ENCODE peak calls at places on chromosomes 1 and 21, in seven cellular contexts. K is upper lobe of right lung, U is kidney, N is GM12878, T is HCT116, L is heart left ventricle, D is heart right ventricle. B is an unnamed sample. For H3K36me3, the result is how much of the 10 kb centered on the place peaks cover.

GRCh38 chr1:231200417-231201031 is 38.7 kb downstream of the TRIM67 start:
- DNase-seq in K (no peak), N (no peak), L (no peak), T (no peak), U (peak), D (no peak), B (no peak)

GRCh38 chr1:107076846-107077245 is 20.4 kb downstream of the PRMT6 start:
- DNase-seq in U (no peak), T (peak), K (no peak), N (no peak), L (no peak), D (no peak), B (peak)

GRCh38 chr1:76336951-76337371 is 262.4 kb downstream of the ST6GALNAC3 start:
- DNase-seq in D (peak), N (no peak), L (peak), T (no peak), K (peak), U (peak), B (peak)

GRCh38 chr1:55214903-55215193 is 316 bp downstream of the USP24 start:
- DNase-seq in L (peak), U (peak), N (no peak), T (no peak), D (peak), K (peak), B (peak)

GRCh38 chr1:12453400-12454343 is 164.3 kb downstream of the DHRS3 start:
- DNase-seq in D (no peak), K (no peak), T (no peak), L (peak), N (no peak), U (no peak), B (no peak)

GRCh38 chr1:201625711-201626300 is 86.9 kb downstream of the NAV1 start:
- DNase-seq in K (no peak), D (no peak), N (no peak), T (no peak), L (no peak), U (peak), B (peak)

GRCh38 chr21:32806810-32807386 is 35.3 kb upstream of the PAXBP1 start:
- DNase-seq in T (no peak), K (no peak), U (no peak), N (no peak), D (no peak), L (no peak), B (peak)

GRCh38 chr1:111084999-111085398 is 54.9 kb downstream of the DRAM2 start:
- DNase-seq in U (no peak), L (no peak), N (no peak), D (no peak), T (no peak), K (no peak), B (no peak)

GRCh38 chr1:54547601-54548388 is at the start of gene ACOT11:
- DNase-seq in T (no peak), U (peak), D (peak), L (peak), N (no peak), K (peak), B (peak)

GRCh38 chr1:232459087-232459486 is 170.8 kb downstream of the SIPA1L2 start:
- DNase-seq in K (no peak), U (no peak), T (no peak), D (no peak), N (no peak), L (no peak), B (no peak)

GRCh38 chr1:48999321-48999720 is 222.6 kb upstream of the BEND5 start:
- DNase-seq in N (no peak), L (no peak), K (no peak), T (no peak), U (no peak), D (no peak), B (no peak)

GRCh38 chr21:26116456-26117011 is 54.0 kb downstream of the APP start:
- DNase-seq in U (no peak), L (no peak), K (no peak), D (no peak), T (no peak), N (no peak), B (no peak)

GRCh38 chr1:151472852-151473731 is 13.8 kb upstream of the POGZ start:
- DNase-seq in D (peak), N (no peak), U (peak), T (no peak), L (peak), K (peak), B (peak)

GRCh38 chr1:170239445-170239844 is 93.7 kb downstream of the NTMT2 start:
- DNase-seq in U (no peak), N (no peak), L (no peak), K (no peak), T (no peak), D (no peak), B (no peak)

GRCh38 chr1:228393811-228394570 is 12.6 kb downstream of the TRIM11 start:
- DNase-seq in N (no peak), T (no peak), U (peak), D (no peak), K (peak), L (no peak), B (no peak)

GRCh38 chr1:90175490-90176157 is 180.7 kb downstream of the ZNF326 start:
- DNase-seq in N (no peak), T (no peak), U (no peak), D (no peak), L (no peak), K (no peak), B (no peak)

GRCh38 chr1:181033799-181034391 is at the start of gene MR1:
- DNase-seq in L (no peak), K (no peak), N (peak), T (peak), U (no peak), D (peak), B (peak)

GRCh38 chr1:93679546-93679945 is 2.1 kb downstream of the BCAR3 start:
- DNase-seq in N (no peak), L (no peak), T (no peak), U (no peak), D (no peak), K (no peak), B (no peak)

GRCh38 chr1:85297855-85298629 is 21.6 kb upstream of the BCL10 start:
- DNase-seq in L (no peak), K (no peak), D (peak), T (peak), N (peak), U (no peak), B (peak)

GRCh38 chr1:181090653-181091126 is 2.2 kb downstream of the IER5 start:
- DNase-seq in D (no peak), T (no peak), K (no peak), U (no peak), N (no peak), L (no peak), B (no peak)

GRCh38 chr21:41932191-41932575 is 21.6 kb downstream of the C2CD2 start:
- DNase-seq in U (no peak), L (no peak), K (no peak), D (no peak), T (peak), N (no peak), B (peak)

GRCh38 chr1:36133484-36133883 is 8.5 kb upstream of the COL8A2 start:
- DNase-seq in U (peak), K (no peak), N (no peak), D (peak), L (peak), T (no peak), B (peak)

GRCh38 chr21:44349847-44350772 is 3.3 kb upstream of the TRPM2 start:
- DNase-seq in T (no peak), L (no peak), D (no peak), U (peak), N (no peak), K (no peak), B (no peak)

GRCh38 chr1:25117233-25117823 is 115.0 kb downstream of the SYF2 start:
- DNase-seq in N (no peak), T (peak), L (no peak), U (no peak), D (no peak), K (no peak), B (no peak)

GRCh38 chr1:39394059-39394458 is 97.4 kb upstream of the BMP8A start:
- DNase-seq in N (no peak), K (no peak), L (no peak), U (no peak), T (no peak), D (no peak), B (no peak)

GRCh38 chr1:231919900-231920299 is 293.3 kb downstream of the DISC1 start:
- DNase-seq in D (peak), T (no peak), U (no peak), L (peak), K (no peak), N (no peak), B (no peak)

GRCh38 chr1:199155166-199156033 is 516.6 kb downstream of the PTPRC start:
- DNase-seq in D (no peak), T (no peak), U (no peak), N (no peak), L (no peak), K (no peak), B (no peak)

GRCh38 chr1:209029737-209030136 is 553.8 kb upstream of the CAMK1G start:
- DNase-seq in N (no peak), D (no peak), T (no peak), U (no peak), K (no peak), L (no peak), B (no peak)

GRCh38 chr1:77762072-77762476 is 2.4 kb upstream of the USP33 start:
- DNase-seq in D (no peak), K (no peak), U (no peak), N (no peak), T (peak), L (no peak), B (peak)

GRCh38 chr1:54982739-54983138 is 2.3 kb downstream of the TMEM61 start:
- DNase-seq in K (peak), D (no peak), T (peak), N (no peak), U (peak), L (no peak), B (no peak)

GRCh38 chr1:8711161-8711560 is 106.3 kb downstream of the RERE start:
- DNase-seq in L (no peak), D (no peak), T (no peak), U (no peak), N (no peak), K (no peak), B (no peak)

GRCh38 chr1:206770531-206771352 is at the start of gene IL19:
- DNase-seq in U (no peak), D (peak), T (no peak), L (peak), N (no peak), K (no peak), B (no peak)

GRCh38 chr1:72745413-72745812 is 463.1 kb upstream of the NEGR1 start:
- DNase-seq in T (no peak), N (no peak), L (no peak), D (no peak), K (no peak), U (no peak), B (no peak)

GRCh38 chr21:37435120-37435519 is 68.5 kb downstream of the DYRK1A start:
- DNase-seq in K (no peak), N (no peak), D (peak), U (no peak), T (peak), L (peak), B (no peak)

GRCh38 chr1:161001537-161001936 is 19.4 kb downstream of the F11R start:
- DNase-seq in T (no peak), K (peak), U (no peak), L (peak), D (no peak), N (no peak), B (no peak)

GRCh38 chr1:116498789-116499628 is 71.8 kb downstream of the CD58 start:
- DNase-seq in T (peak), D (peak), K (no peak), L (peak), U (peak), N (no peak), B (peak)

GRCh38 chr1:74506311-74506710 is 6.1 kb downstream of the LRRC53 start:
- DNase-seq in N (no peak), L (no peak), T (no peak), U (no peak), D (no peak), K (no peak), B (no peak)

GRCh38 chr1:198556969-198557368 is 16.5 kb upstream of the ATP6V1G3 start:
- DNase-seq in U (no peak), N (peak), L (no peak), K (no peak), D (peak), T (no peak), B (peak)

GRCh38 chr1:221742555-221743415 is 896 bp upstream of the DUSP10 start:
- DNase-seq in N (no peak), K (peak), L (peak), T (peak), U (peak), D (peak), B (peak)

GRCh38 chr1:239387304-239388231 is 1.2 kb downstream of the CHRM3 start:
- DNase-seq in N (no peak), U (peak), K (no peak), T (no peak), D (no peak), L (no peak), B (peak)

GRCh38 chr1:154208677-154209390 is 2.7 kb upstream of the CFAP141 start:
- DNase-seq in T (no peak), U (no peak), K (no peak), D (no peak), L (no peak), N (no peak), B (no peak)
- H3K36me3 ChIP-seq in T (under half), U (under half), K (half or more), D (half or more), L (half or more), N (under half), B (half or more)

GRCh38 chr1:182389619-182390047 is 2.0 kb downstream of the GLUL start:
- DNase-seq in D (peak), L (peak), U (no peak), K (peak), N (no peak), T (no peak), B (no peak)
- H3K36me3 ChIP-seq in D (under half), L (under half), U (under half), K (half or more), N (under half), T (under half), B (half or more)

GRCh38 chr1:168739908-168740307 is 10.9 kb upstream of the DPT start:
- DNase-seq in T (no peak), L (no peak), D (no peak), U (no peak), K (no peak), N (no peak), B (no peak)
- H3K36me3 ChIP-seq in T (under half), L (under half), D (under half), U (under half), K (under half), N (under half), B (under half)

GRCh38 chr1:43425045-43425444 is 28.7 kb downstream of the HYI start:
- DNase-seq in T (no peak), U (peak), D (no peak), N (no peak), K (no peak), L (no peak), B (no peak)
- H3K36me3 ChIP-seq in T (under half), U (half or more), D (half or more), N (under half), K (half or more), L (half or more), B (under half)

DNA sequence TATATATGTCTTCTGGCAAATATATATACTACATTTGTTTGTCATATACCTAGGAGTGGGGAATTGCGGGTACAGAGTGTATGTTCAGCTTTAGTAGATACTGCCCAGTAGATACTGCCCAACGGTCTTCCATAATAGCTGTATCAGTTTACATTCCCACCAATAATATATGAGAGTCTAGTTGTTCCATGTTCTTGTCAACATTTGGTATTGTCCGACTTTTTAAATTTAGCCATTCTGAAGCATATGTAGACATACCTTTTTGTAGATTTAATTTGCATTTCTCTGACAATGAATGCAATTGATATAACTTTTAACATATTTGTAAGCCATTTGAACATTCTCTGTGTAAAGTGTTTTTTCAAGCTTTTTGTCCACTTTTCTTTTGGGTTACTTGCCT is 99.0 kb upstream of the HIVEP3 start:
- DNase-seq in N (no peak), K (no peak), T (no peak), U (no peak), D (no peak), L (no peak), B (no peak)
- H3K36me3 ChIP-seq in N (under half), K (under half), T (under half), U (under half), D (under half), L (under half), B (under half)

B was measured in MG63.